ENCODE peak calls at places on chromosomes 11 and 22, in six cellular contexts. U is HepG2, N is K562, Y is WTC11, Z is HCT116, R is H1. S is an unnamed sample.

GRCh38 chr22:25357606-25358420 is 138.4 kb downstream of the CRYBB2 start:
- DNase-seq in U (no peak), N (no peak), Y (no peak), Z (no peak), R (no peak), S (no peak)

GRCh38 chr11:35178862-35179261 is 39.9 kb downstream of the CD44 start:
- DNase-seq in U (no peak), N (no peak), Y (no peak), Z (no peak), R (no peak), S (no peak)

GRCh38 chr11:76371170-76371569 is 9.8 kb downstream of the THAP12 start:
- DNase-seq in U (no peak), N (no peak), Y (no peak), Z (peak; percentile 28), R (no peak), S (peak; percentile 37)

GRCh38 chr22:48088226-48088625 is 1325.8 kb downstream of the TBC1D22A start:
- DNase-seq in U (no peak), N (no peak), Y (no peak), Z (no peak), R (no peak), S (no peak)

GRCh38 chr22:12601870-12602779 is 2925.9 kb upstream of the OR11H1 start:
- DNase-seq in U (peak; percentile 61), N (peak; percentile 80), Y (no peak), Z (no peak), R (no peak), S (no peak)

GRCh38 chr11:65672180-65672860 is 9.6 kb upstream of the RELA start:
- DNase-seq in U (no peak), N (no peak), Y (no peak), Z (no peak), R (no peak), S (no peak)

GRCh38 chr11:18063131-18063530 is 17.1 kb upstream of the TPH1 start:
- DNase-seq in U (no peak), N (no peak), Y (no peak), Z (no peak), R (no peak), S (no peak)

GRCh38 chr11:133137270-133137669 is 395.0 kb downstream of the OPCML start:
- DNase-seq in U (no peak), N (no peak), Y (no peak), Z (no peak), R (no peak), S (no peak)

GRCh38 chr11:78884761-78885160 is 310.1 kb upstream of the NARS2 start:
- DNase-seq in U (no peak), N (no peak), Y (no peak), Z (no peak), R (no peak), S (no peak)

GRCh38 chr11:36010010-36010740 is 66.3 kb downstream of the LDLRAD3 start:
- DNase-seq in U (no peak), N (no peak), Y (no peak), Z (no peak), R (no peak), S (no peak)

GRCh38 chr11:108239076-108239475 is 16.2 kb downstream of the ATM start:
- DNase-seq in U (no peak), N (no peak), Y (no peak), Z (no peak), R (no peak), S (no peak)

GRCh38 chr11:134830312-134830711 is 418.3 kb upstream of the B3GAT1 start:
- DNase-seq in U (no peak), N (no peak), Y (no peak), Z (no peak), R (no peak), S (no peak)

GRCh38 chr11:75780888-75781287 is 12.3 kb downstream of the DGAT2 start:
- DNase-seq in U (no peak), N (no peak), Y (no peak), Z (no peak), R (no peak), S (no peak)

GRCh38 chr11:73271936-73272679 is at the start of gene P2RY6:
- DNase-seq in U (peak; percentile 75), N (peak; percentile 33), Y (peak; percentile 13), Z (no peak), R (no peak), S (no peak)

GRCh38 chr11:128244896-128245295 is 342.5 kb downstream of the ETS1 start:
- DNase-seq in U (no peak), N (no peak), Y (no peak), Z (no peak), R (no peak), S (no peak)

GRCh38 chr22:22705328-22706100 is 61.1 kb downstream of the GGTLC2 start:
- DNase-seq in U (no peak), N (no peak), Y (no peak), Z (no peak), R (no peak), S (no peak)

GRCh38 chr11:62856333-62856910 is 17.0 kb upstream of the WDR74 start:
- DNase-seq in U (no peak), N (no peak), Y (no peak), Z (no peak), R (no peak), S (no peak)

GRCh38 chr22:19974935-19975706 is 33.5 kb upstream of the TXNRD2 start:
- DNase-seq in U (no peak), N (peak; percentile 84), Y (no peak), Z (no peak), R (no peak), S (no peak)

GRCh38 chr11:79100093-79100704 is 340.6 kb downstream of the TENM4 start:
- DNase-seq in U (peak; percentile 45), N (peak; percentile 85), Y (peak; percentile 56), Z (peak; percentile 12), R (no peak), S (no peak)

GRCh38 chr22:37443086-37443485 is 15.8 kb upstream of the ELFN2 start:
- DNase-seq in U (no peak), N (no peak), Y (no peak), Z (no peak), R (no peak), S (no peak)

GRCh38 chr11:3626250-3626960 is 15.4 kb downstream of the ART5 start:
- DNase-seq in U (no peak), N (no peak), Y (peak; percentile 26), Z (no peak), R (no peak), S (no peak)

GRCh38 chr11:64767344-64768299 is 7.8 kb upstream of the PYGM start:
- DNase-seq in U (peak; percentile 67), N (no peak), Y (peak; percentile 88), Z (peak; percentile 45), R (no peak), S (no peak)

GRCh38 chr22:30863161-30863833 is 105.3 kb downstream of the MORC2 start:
- DNase-seq in U (peak; percentile 93), N (peak; percentile 51), Y (no peak), Z (no peak), R (no peak), S (no peak)

GRCh38 chr11:46305295-46305694 is 27.8 kb downstream of the CREB3L1 start:
- DNase-seq in U (peak; percentile 30), N (no peak), Y (no peak), Z (no peak), R (no peak), S (no peak)

GRCh38 chr11:46333129-46333947 is 13.9 kb upstream of the DGKZ start:
- DNase-seq in U (no peak), N (no peak), Y (peak; percentile 54), Z (no peak), R (no peak), S (no peak)

DNA sequence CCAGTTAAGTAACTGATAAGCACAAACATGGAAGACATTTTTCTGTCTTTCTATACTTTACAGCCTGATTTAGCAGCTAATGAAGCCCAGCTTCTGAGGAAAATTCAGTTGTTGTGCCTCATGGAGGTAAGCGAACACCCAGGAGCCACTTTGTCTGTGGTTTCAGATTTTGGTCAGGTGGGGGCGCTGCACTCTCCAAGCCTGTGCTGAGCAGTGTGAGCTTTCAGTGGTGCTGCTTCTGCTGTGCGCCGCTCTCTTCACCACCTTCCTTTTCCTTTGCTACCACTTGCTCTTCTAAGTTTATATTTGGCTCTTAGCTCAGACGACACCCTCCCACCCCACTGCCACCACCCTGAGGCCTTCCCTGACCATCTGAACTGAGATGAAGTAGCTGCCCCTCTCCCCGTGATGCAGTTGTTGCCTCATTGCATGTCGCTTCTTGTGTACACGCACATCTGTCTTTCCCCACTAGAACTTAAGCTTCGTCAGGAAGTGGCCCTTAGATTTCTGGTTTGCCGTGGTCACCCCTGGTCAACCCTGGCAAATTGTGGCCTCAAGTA is 14.0 kb downstream of the PSMD13 start:
- DNase-seq in U (no peak), N (peak; percentile 59), Y (peak; percentile 89), Z (no peak), R (peak; percentile 51), S (no peak)
- TF ChIP-seq ATF3 in U (no peak), N (no peak), Y (no peak), Z (no peak), R (no peak), S (no peak)

GRCh38 chr11:33996498-33997454 is 54.8 kb upstream of the CAPRIN1 start:
- DNase-seq in U (peak; percentile 62), N (peak; percentile 71), Y (peak; percentile 80), Z (peak; percentile 83), R (peak; percentile 19), S (peak; percentile 49)
- TF ChIP-seq ATF3 in U (no peak), N (no peak), Y (no peak), Z (no peak), R (no peak), S (no peak)

GRCh38 chr11:2256293-2256913 is 14.0 kb downstream of the ASCL2 start:
- DNase-seq in U (no peak), N (no peak), Y (no peak), Z (no peak), R (no peak), S (no peak)

GRCh38 chr11:2259897-2260451 is 10.4 kb downstream of the ASCL2 start:
- DNase-seq in U (no peak), N (no peak), Y (no peak), Z (no peak), R (no peak), S (no peak)

GRCh38 chr11:2258501-2259465 is 11.6 kb downstream of the ASCL2 start:
- DNase-seq in U (no peak), N (no peak), Y (no peak), Z (no peak), R (no peak), S (no peak)

GRCh38 chr11:2259466-2259830 is 10.9 kb downstream of the ASCL2 start:
- DNase-seq in U (no peak), N (no peak), Y (no peak), Z (no peak), R (no peak), S (no peak)

GRCh38 chr11:2257023-2257700 is 13.2 kb downstream of the ASCL2 start:
- DNase-seq in U (no peak), N (no peak), Y (no peak), Z (no peak), R (no peak), S (no peak)
- TF ChIP-seq ATF3 in U (no peak), N (no peak), Y (no peak), Z (no peak), R (no peak), S (no peak)

DNA sequence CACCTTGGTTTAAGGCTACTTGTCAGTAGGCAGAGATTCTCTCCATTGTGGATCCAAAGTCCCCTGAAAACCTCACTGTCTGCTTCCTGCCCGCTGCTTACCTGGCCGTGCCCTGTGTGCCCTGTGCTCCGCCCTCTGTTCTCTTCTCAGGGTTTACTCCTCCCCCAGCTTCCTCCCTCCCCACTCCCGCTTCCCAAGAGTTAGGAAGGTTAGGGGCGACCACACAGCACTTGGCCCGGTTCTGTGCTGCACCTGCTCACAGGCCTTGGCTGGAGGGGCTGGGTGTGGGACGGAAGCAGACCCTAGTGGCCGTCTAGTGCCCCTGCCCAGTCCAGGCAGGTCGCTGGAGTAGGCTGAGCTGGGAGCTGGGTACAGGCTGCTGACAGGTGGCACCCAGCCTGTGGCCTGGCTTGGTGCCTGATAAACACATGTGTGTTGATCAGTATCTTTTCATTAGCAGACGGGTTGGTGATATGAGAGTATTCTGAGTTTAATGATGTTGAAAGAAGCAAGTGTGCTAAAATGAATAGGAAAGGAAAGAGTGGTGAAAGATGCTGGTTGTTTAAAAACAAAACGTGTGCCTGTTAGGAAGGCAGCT is 40.5 kb downstream of the GRAMD4 start:
- DNase-seq in U (peak; percentile 41), N (no peak), Y (no peak), Z (no peak), R (no peak), S (no peak)
- TF ChIP-seq ATF3 in U (no peak), N (no peak), Y (no peak), Z (no peak), R (no peak), S (no peak)

S was measured in GM12878.